ENCODE peak calls at places on chromosomes 7 and 10, in six cellular contexts. One of them, this sample, is unnamed.
A peak's percentile ranks its signal among the peaks of the same experiment; 100 is the strongest.

GRCh38 chr10:124742418-124743187 is 1.6 kb downstream of the FAM53B start:
- DNase-seq in naive thymus-derived CD4-positive, alpha-beta T cell: no peak
- DNase-seq in OCI-LY7: peak; percentile 79
- DNase-seq in cardiac muscle cell: peak; percentile 50
- DNase-seq in heart left ventricle: no peak
- DNase-seq in cardiac fibroblast: peak; percentile 52
- DNase-seq in this sample: peak; percentile 34

GRCh38 chr10:62692085-62692484 is 112.4 kb upstream of the ADO start:
- DNase-seq in naive thymus-derived CD4-positive, alpha-beta T cell: no peak
- DNase-seq in heart left ventricle: no peak
- DNase-seq in cardiac fibroblast: no peak
- DNase-seq in cardiac muscle cell: no peak
- DNase-seq in OCI-LY7: no peak
- DNase-seq in this sample: no peak

GRCh38 chr10:128178319-128178937 is 52.2 kb upstream of the MKI67 start:
- DNase-seq in naive thymus-derived CD4-positive, alpha-beta T cell: peak; percentile 47
- DNase-seq in heart left ventricle: no peak
- DNase-seq in cardiac muscle cell: peak; percentile 38
- DNase-seq in OCI-LY7: peak; percentile 35
- DNase-seq in cardiac fibroblast: peak; percentile 27
- DNase-seq in this sample: peak; percentile 42

GRCh38 chr10:114940735-114941134 is 2.7 kb downstream of the TRUB1 start:
- DNase-seq in naive thymus-derived CD4-positive, alpha-beta T cell: no peak
- DNase-seq in heart left ventricle: no peak
- DNase-seq in cardiac muscle cell: no peak
- DNase-seq in cardiac fibroblast: peak; percentile 12
- DNase-seq in OCI-LY7: no peak
- DNase-seq in this sample: no peak

GRCh38 chr7:132547806-132548205 is 28.5 kb downstream of the PLXNA4 start:
- DNase-seq in heart left ventricle: no peak
- DNase-seq in cardiac fibroblast: no peak
- DNase-seq in naive thymus-derived CD4-positive, alpha-beta T cell: no peak
- DNase-seq in OCI-LY7: no peak
- DNase-seq in cardiac muscle cell: no peak
- DNase-seq in this sample: no peak

GRCh38 chr7:13911920-13912319 is 77.5 kb downstream of the ETV1 start:
- DNase-seq in OCI-LY7: no peak
- DNase-seq in cardiac muscle cell: no peak
- DNase-seq in heart left ventricle: no peak
- DNase-seq in cardiac fibroblast: no peak
- DNase-seq in naive thymus-derived CD4-positive, alpha-beta T cell: no peak
- DNase-seq in this sample: no peak

GRCh38 chr7:101936223-101936611 is 118.8 kb downstream of the CUX1 start:
- DNase-seq in OCI-LY7: no peak
- DNase-seq in heart left ventricle: no peak
- DNase-seq in naive thymus-derived CD4-positive, alpha-beta T cell: no peak
- DNase-seq in cardiac fibroblast: peak; percentile 17
- DNase-seq in cardiac muscle cell: no peak
- DNase-seq in this sample: no peak

GRCh38 chr10:96596422-96597407 is 9.9 kb upstream of the TM9SF3 start:
- DNase-seq in cardiac fibroblast: no peak
- DNase-seq in heart left ventricle: no peak
- DNase-seq in OCI-LY7: no peak
- DNase-seq in naive thymus-derived CD4-positive, alpha-beta T cell: no peak
- DNase-seq in cardiac muscle cell: no peak
- DNase-seq in this sample: no peak

GRCh38 chr10:122034149-122034756 is 45.3 kb downstream of the TACC2 start:
- DNase-seq in cardiac muscle cell: no peak
- DNase-seq in OCI-LY7: no peak
- DNase-seq in heart left ventricle: no peak
- DNase-seq in cardiac fibroblast: no peak
- DNase-seq in naive thymus-derived CD4-positive, alpha-beta T cell: no peak
- DNase-seq in this sample: no peak

GRCh38 chr10:94680544-94680943 is 3.0 kb upstream of the CYP2C18 start:
- DNase-seq in cardiac muscle cell: no peak
- DNase-seq in cardiac fibroblast: no peak
- DNase-seq in heart left ventricle: no peak
- DNase-seq in OCI-LY7: no peak
- DNase-seq in naive thymus-derived CD4-positive, alpha-beta T cell: no peak
- DNase-seq in this sample: no peak

GRCh38 chr10:131561897-131562296 is 250.4 kb upstream of the TCERG1L start:
- DNase-seq in heart left ventricle: no peak
- DNase-seq in cardiac fibroblast: no peak
- DNase-seq in cardiac muscle cell: no peak
- DNase-seq in naive thymus-derived CD4-positive, alpha-beta T cell: no peak
- DNase-seq in OCI-LY7: no peak
- DNase-seq in this sample: no peak

GRCh38 chr10:88417337-88417736 is 165.8 kb downstream of the RNLS start:
- DNase-seq in OCI-LY7: no peak
- DNase-seq in heart left ventricle: no peak
- DNase-seq in cardiac muscle cell: no peak
- DNase-seq in cardiac fibroblast: peak; percentile 48
- DNase-seq in naive thymus-derived CD4-positive, alpha-beta T cell: no peak
- DNase-seq in this sample: no peak

This sample was measured in CD4-positive, alpha-beta memory T cell.